ENCODE peak calls at places on chromosomes 12 and 14, in six cellular contexts. T is H1, U is K562, N is HepG2, D is HCT116, O is GM12878. E is an unnamed sample.

GRCh38 chr14:32675433-32675832 is 263.2 kb upstream of the NPAS3 start:
- DNase-seq in O (no peak), D (no peak), U (no peak), N (no peak), T (no peak), E (no peak)

GRCh38 chr12:3417937-3418336 is 73.1 kb upstream of the PRMT8 start:
- DNase-seq in O (no peak), N (no peak), D (no peak), T (no peak), U (no peak), E (no peak)

GRCh38 chr12:102963796-102964195 is 6.3 kb downstream of the ASCL1 start:
- DNase-seq in N (no peak), O (no peak), U (no peak), T (no peak), D (no peak), E (no peak)

GRCh38 chr12:20822415-20822814 is 11.9 kb downstream of the SLCO1B3 start:
- DNase-seq in D (peak), T (no peak), U (no peak), O (no peak), N (no peak), E (no peak)

GRCh38 chr14:56195727-56196126 is 77.5 kb downstream of the PELI2 start:
- DNase-seq in N (no peak), T (no peak), D (no peak), O (peak), U (no peak), E (no peak)

GRCh38 chr14:49970474-49971147 is 77.7 kb downstream of the ARF6 start:
- DNase-seq in D (no peak), N (no peak), O (no peak), T (no peak), U (peak), E (no peak)

GRCh38 chr12:115947696-115948062 is 329.8 kb downstream of the MED13L start:
- DNase-seq in U (no peak), O (no peak), N (no peak), D (no peak), T (no peak), E (no peak)

GRCh38 chr12:103350116-103350515 is 145.7 kb downstream of the C12orf42 start:
- DNase-seq in N (no peak), T (no peak), O (no peak), U (no peak), D (peak), E (no peak)

GRCh38 chr12:53427905-53428594 is 4.4 kb downstream of the AMHR2 start:
- DNase-seq in U (peak), N (no peak), O (no peak), T (no peak), D (peak), E (no peak)

GRCh38 chr14:24232645-24233537 is at the start of gene GMPR2:
- DNase-seq in T (no peak), O (no peak), U (peak), N (no peak), D (no peak), E (no peak)

GRCh38 chr12:49644620-49644994 is 21.2 kb downstream of the PRPF40B start:
- DNase-seq in D (peak), U (peak), T (peak), O (peak), N (peak), E (peak)

GRCh38 chr12:62291888-62292760 is 31.9 kb downstream of the USP15 start:
- DNase-seq in N (peak), D (no peak), T (no peak), O (no peak), U (no peak), E (no peak)

GRCh38 chr14:96881713-96882112 is 84.5 kb downstream of the VRK1 start:
- DNase-seq in O (no peak), N (no peak), D (no peak), T (no peak), U (no peak), E (no peak)

GRCh38 chr12:94149781-94150482 is 1.6 kb downstream of the PLXNC1 start:
- DNase-seq in D (no peak), N (no peak), O (no peak), T (peak), U (no peak), E (peak)

GRCh38 chr14:42110167-42110566 is 503.5 kb downstream of the LRFN5 start:
- DNase-seq in N (peak), O (no peak), T (no peak), U (no peak), D (no peak), E (no peak)

GRCh38 chr12:73935817-73936216 is 601.8 kb upstream of the ATXN7L3B start:
- DNase-seq in N (no peak), T (no peak), U (no peak), D (peak), O (no peak), E (no peak)

GRCh38 chr12:58804749-58805148 is 115.6 kb downstream of the LRIG3 start:
- DNase-seq in D (peak), O (no peak), T (no peak), N (peak), U (peak), E (no peak)

GRCh38 chr12:18905134-18905533 is 167.2 kb downstream of the CAPZA3 start:
- DNase-seq in U (no peak), O (no peak), N (peak), T (no peak), D (no peak), E (no peak)

GRCh38 chr14:28652782-28653181 is 113.8 kb upstream of the FOXG1 start:
- DNase-seq in T (no peak), D (no peak), O (no peak), U (no peak), N (no peak), E (no peak)

GRCh38 chr12:26212356-26212755 is 17.0 kb downstream of the SSPN start:
- DNase-seq in D (no peak), N (no peak), O (no peak), T (no peak), U (no peak), E (no peak)

GRCh38 chr12:107131832-107132616 is 38.7 kb upstream of the CRY1 start:
- DNase-seq in T (peak), D (peak), N (peak), U (peak), O (no peak), E (no peak)

GRCh38 chr14:93970967-93971634 is 5.3 kb downstream of the ASB2 start:
- DNase-seq in T (no peak), D (no peak), O (no peak), N (no peak), U (no peak), E (no peak)

GRCh38 chr12:63498239-63498638 is 170.1 kb downstream of the DPY19L2 start:
- DNase-seq in T (no peak), D (no peak), U (no peak), O (no peak), N (no peak), E (no peak)

GRCh38 chr12:6425588-6426531 is 18.9 kb upstream of the CD27 start:
- DNase-seq in N (peak), U (peak), O (no peak), T (no peak), D (no peak), E (no peak)
- TF ChIP-seq MAX in N (no peak), U (no peak), O (no peak), T (no peak), D (no peak), E (no peak)

DNA sequence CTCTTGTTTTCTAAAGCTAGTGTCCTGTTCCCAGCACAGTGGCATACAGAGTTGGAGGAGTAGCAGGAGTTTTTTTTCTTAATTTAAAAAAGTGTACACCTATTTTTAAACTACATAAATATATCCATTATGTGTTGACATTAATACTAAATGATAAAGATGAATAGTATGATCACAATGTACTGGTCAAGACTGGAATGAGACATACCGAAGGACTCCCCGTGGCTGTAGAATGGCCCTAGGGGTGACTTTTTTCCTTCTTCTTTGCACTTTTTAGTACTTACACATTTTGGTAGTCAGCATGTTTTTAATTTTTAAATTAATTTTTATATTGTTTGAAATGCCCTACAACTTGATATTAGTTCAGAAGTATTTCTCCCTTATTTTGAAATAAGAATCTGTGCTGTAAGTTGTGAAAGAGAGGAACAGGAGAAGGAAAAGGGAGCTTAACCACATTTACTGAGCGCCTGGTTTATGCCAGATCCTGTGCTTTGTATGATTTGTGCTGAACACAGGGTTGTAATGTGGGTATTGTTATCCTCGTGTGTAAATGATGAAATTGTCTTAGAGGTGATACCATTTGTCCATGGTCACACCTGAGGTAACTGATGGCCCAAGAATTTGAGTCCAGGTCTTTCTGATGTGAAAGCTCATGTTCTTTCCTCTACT is 136.5 kb downstream of the TGFB3 start:
- DNase-seq in D (no peak), O (no peak), N (no peak), U (no peak), T (no peak), E (no peak)
- TF ChIP-seq ATF3 in D (no peak), O (no peak), N (no peak), U (no peak), T (no peak), E (no peak)

GRCh38 chr14:103569436-103569835 is 6.7 kb downstream of the COA8 start:
- DNase-seq in D (no peak), U (no peak), T (no peak), O (no peak), N (no peak), E (no peak)

GRCh38 chr14:103563089-103563620 is 395 bp downstream of the COA8 start:
- DNase-seq in N (peak), T (no peak), O (no peak), U (peak), D (peak), E (no peak)

GRCh38 chr14:103574707-103575285 is 12.0 kb downstream of the COA8 start:
- DNase-seq in O (no peak), U (no peak), T (no peak), N (no peak), D (no peak), E (no peak)

GRCh38 chr14:103574104-103574503 is 11.3 kb downstream of the COA8 start:
- DNase-seq in T (no peak), U (no peak), O (no peak), N (no peak), D (no peak), E (no peak)

GRCh38 chr14:103568952-103569351 is 6.2 kb downstream of the COA8 start:
- DNase-seq in D (no peak), U (no peak), N (no peak), O (no peak), T (no peak), E (no peak)
- TF ChIP-seq MAX in D (no peak), U (no peak), N (no peak), O (no peak), T (no peak), E (no peak)

GRCh38 chr14:37170993-37171392 is 1.4 kb downstream of the SLC25A21 start:
- DNase-seq in U (peak), D (no peak), T (no peak), O (no peak), N (no peak), E (no peak)

GRCh38 chr14:37170237-37170636 is 2.2 kb downstream of the SLC25A21 start:
- DNase-seq in U (no peak), O (no peak), D (no peak), T (no peak), N (no peak), E (no peak)

GRCh38 chr14:37168721-37169120 is 3.7 kb downstream of the SLC25A21 start:
- DNase-seq in T (no peak), U (peak), D (no peak), O (no peak), N (no peak), E (no peak)

GRCh38 chr14:37165794-37166193 is 6.6 kb downstream of the SLC25A21 start:
- DNase-seq in O (no peak), N (no peak), T (no peak), U (no peak), D (no peak), E (no peak)

GRCh38 chr14:37167151-37168047 is 5.0 kb downstream of the SLC25A21 start:
- DNase-seq in D (no peak), O (no peak), N (no peak), U (peak), T (peak), E (peak)
- TF ChIP-seq ATF3 in D (no peak), O (no peak), N (no peak), U (no peak), T (no peak), E (no peak)

DNA sequence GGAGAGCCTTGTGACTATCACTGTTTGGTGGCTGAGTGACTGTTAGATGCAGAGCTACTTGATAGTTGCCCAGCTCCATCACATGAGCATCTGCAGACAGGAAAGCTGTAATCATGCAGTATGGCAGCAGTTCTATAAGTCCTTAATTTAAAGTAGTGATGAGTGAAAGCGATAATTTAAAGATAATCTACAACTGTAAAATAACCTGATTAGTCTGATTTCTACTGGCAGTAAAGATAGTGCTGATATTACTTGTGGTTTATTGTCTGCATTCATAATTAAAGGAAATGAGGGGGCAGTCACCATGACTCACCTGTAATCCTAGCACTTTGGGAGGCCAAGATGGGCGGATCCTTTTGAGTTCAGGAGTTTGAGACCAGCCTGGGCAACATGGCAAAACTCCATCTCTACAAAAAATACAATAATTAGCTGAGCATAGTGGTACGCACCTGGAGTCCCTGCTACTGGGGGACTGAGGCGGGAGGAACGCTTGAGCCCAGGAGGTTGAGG is 41.2 kb upstream of the PLEKHD1 start:
- DNase-seq in T (no peak), O (no peak), N (no peak), U (no peak), D (no peak), E (no peak)
- TF ChIP-seq MAX in T (no peak), O (no peak), N (no peak), U (no peak), D (no peak), E (no peak)

GRCh38 chr14:30872602-30873001 is 1.8 kb upstream of the COCH start:
- DNase-seq in O (no peak), T (no peak), N (no peak), D (no peak), U (no peak), E (no peak)
- TF ChIP-seq ATF3 in O (no peak), T (no peak), N (no peak), D (no peak), U (no peak), E (no peak)

DNA sequence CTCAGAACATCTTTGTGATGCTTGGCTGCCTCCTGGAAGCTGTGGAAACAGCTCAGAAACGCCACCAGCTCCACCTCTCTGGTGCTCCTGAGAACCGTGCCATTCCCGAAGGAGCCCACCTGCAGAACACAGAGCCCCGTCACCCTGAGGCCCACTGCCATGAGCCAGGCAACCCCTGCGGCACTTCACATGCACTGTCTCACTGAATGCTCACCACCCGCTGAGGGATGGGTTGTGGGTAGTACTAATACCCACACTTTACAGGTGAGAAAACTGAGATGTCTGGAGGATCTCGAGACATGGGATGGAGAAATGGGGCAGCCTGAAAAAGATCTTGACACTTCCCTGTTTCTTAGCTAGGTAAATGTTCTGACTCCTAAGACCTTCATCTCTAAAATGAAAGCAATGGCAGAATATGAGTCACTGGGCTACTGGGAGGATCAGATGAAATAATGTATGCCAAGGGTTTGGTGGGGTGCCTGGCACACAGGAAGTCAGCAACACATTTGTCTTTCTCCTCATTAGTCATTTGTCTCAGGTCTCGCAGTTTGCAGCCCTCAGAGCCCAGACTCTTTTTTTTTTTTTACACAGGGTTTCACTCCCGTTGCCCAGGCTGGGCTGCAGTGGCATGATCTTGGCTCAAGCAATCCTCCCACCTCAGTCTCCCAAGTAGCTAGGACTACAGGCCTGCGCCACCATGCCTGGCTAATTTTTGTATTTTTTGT is 5.3 kb downstream of the OASL start:
- DNase-seq in O (peak), N (no peak), D (peak), U (no peak), T (no peak), E (no peak)
- TF ChIP-seq MAX in O (no peak), N (no peak), D (peak), U (no peak), T (no peak), E (no peak)

E was measured in WTC11.